ENCODE peak calls at places on chromosomes 2 and 18, in five cellular contexts. S is Panc1, R is endodermal cell, Q is brain microvascular endothelial cell, L is PC-9. A is an unnamed sample.
A peak's percentile ranks its signal among the peaks of the same experiment; 100 is the strongest.

GRCh38 chr2:150464270-150464669 is 23.2 kb downstream of the RND3 start:
- DNase-seq in S (no peak), R (no peak), Q (no peak), L (no peak), A (no peak)

GRCh38 chr2:134122610-134123009 is 131.3 kb upstream of the MGAT5 start:
- DNase-seq in S (no peak), R (peak; percentile 70), Q (no peak), L (no peak), A (no peak)

GRCh38 chr2:26961603-26962184 is 8.7 kb upstream of the MAPRE3 start:
- DNase-seq in S (peak; percentile 90), R (peak; percentile 98), Q (peak; percentile 75), L (peak; percentile 78), A (peak; percentile 71)

GRCh38 chr2:124081154-124081771 is 56.2 kb downstream of the CNTNAP5 start:
- DNase-seq in S (no peak), R (no peak), Q (no peak), L (peak; percentile 35), A (no peak)

GRCh38 chr2:111135910-111136297 is 15.2 kb downstream of the BCL2L11 start:
- DNase-seq in S (no peak), R (peak; percentile 79), Q (peak; percentile 48), L (peak; percentile 32), A (peak; percentile 78)

GRCh38 chr18:24987271-24987932 is 364.6 kb downstream of the ZNF521 start:
- DNase-seq in S (no peak), R (peak; percentile 68), Q (no peak), L (no peak), A (no peak)

GRCh38 chr2:205975082-205975949 is 110.7 kb downstream of the INO80D start:
- DNase-seq in S (no peak), R (no peak), Q (no peak), L (no peak), A (peak; percentile 22)

GRCh38 chr18:49183921-49184320 is 233.2 kb upstream of the SMAD7 start:
- DNase-seq in S (no peak), R (no peak), Q (no peak), L (no peak), A (no peak)

GRCh38 chr2:153235516-153235915 is 243.0 kb downstream of the RPRM start:
- DNase-seq in S (no peak), R (no peak), Q (no peak), L (no peak), A (no peak)

GRCh38 chr2:183179156-183179555 is 54.9 kb downstream of the NUP35 start:
- DNase-seq in S (no peak), R (no peak), Q (peak; percentile 44), L (no peak), A (peak; percentile 5)

GRCh38 chr2:239285071-239285931 is 115.5 kb downstream of the HDAC4 start:
- DNase-seq in S (no peak), R (no peak), Q (no peak), L (no peak), A (no peak)

GRCh38 chr2:232522014-232522854 is 2.0 kb downstream of the PRSS56 start:
- DNase-seq in S (no peak), R (peak; percentile 85), Q (no peak), L (no peak), A (no peak)

GRCh38 chr2:186595219-186595618 is 5.4 kb downstream of the ITGAV start:
- DNase-seq in S (no peak), R (no peak), Q (no peak), L (no peak), A (no peak)

GRCh38 chr2:237581751-237582746 is 8.5 kb downstream of the RAB17 start:
- DNase-seq in S (no peak), R (peak; percentile 63), Q (peak; percentile 65), L (no peak), A (no peak)
- TF ChIP-seq CTCF in S (peak; percentile 74), R (peak; percentile 61), Q (peak; percentile 75), L (no peak), A (peak; percentile 33)

GRCh38 chr2:68366083-68366560 is 1.0 kb downstream of the PLEK start:
- DNase-seq in S (no peak), R (no peak), Q (no peak), L (no peak), A (no peak)
- H3K4me3 ChIP-seq in S (no peak overlapping the region), R (no peak overlapping the region), Q (no peak overlapping the region), L (no peak overlapping the region), A (no peak overlapping the region)

DNA sequence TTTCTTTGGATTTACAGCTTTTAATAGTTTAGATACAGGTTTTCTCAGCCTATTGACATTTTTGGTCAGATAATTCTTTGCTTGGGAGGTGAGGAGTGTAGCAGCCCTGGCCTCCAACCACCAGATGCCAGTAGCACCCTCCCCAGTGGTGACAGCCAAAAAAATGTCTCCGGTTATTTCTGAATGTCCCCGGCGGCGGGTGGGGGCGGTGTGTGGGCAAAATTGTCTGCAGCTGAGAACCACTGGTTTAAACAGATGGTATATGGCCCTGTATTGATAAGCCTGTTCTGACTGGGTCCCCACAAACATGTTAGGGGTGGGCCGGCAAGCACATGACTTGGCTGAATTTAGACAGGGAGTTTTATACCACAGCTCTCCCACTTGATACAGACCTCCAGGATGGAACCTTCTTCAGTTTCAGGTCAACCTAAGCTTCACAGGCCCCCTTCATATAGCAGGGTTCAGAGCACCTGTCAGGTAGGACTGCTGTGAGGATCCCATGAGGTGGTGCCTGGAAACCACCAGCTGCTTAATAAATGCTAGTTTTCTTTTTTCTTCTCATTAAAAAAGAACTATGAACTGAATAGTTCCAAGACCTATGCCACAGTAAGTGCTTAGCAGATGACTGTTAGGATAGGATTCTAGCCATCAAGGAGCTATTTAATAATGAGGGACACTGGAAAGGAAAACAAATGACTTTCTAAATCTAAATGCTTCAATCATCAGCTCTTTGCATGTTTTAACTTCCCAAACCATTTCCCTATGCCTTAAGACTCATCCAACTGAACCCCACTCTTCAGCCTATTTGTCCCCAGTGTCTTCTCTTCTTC is 18.1 kb downstream of the LPIN2 start:
- DNase-seq in S (no peak), R (peak; percentile 73), Q (no peak), L (no peak), A (no peak)
- TF ChIP-seq CTCF in S (peak; percentile 62), R (peak; percentile 69), Q (peak; percentile 43), L (peak; percentile 43), A (no peak)

DNA sequence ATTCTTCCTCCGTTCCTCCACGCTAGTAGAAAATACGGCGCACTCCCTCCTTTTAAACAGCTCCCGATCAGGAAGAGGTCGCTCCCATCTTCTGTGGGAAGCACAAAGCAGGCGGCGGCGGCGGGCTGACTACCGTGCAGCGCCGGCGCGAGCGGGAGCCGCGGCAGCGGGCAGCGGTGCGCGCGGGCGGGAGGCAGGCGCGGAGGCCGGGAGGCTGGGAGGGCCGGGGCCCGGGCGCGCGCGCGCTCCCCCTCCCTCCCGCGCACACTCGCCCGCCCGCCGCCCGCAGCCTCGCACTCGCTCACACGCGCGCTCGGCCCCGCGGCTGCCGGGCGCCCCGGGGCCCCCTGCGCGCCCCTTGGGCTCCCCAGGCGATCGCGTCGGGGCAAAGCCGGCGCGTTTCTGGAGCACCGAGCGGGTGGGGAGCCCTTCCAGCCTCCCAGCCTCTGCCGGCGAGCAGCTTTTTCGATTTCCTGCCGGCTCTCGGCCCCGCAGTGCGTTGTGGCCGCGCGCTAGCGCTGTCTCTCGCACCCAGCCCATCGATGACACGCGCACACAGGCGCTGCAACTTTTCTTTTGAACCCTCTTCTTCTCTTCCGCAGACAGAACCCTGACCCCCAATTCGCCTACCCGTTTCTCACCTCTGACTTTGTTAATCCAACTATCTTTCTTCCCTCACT is at the start of gene SLC8A1:
- DNase-seq in S (no peak), R (peak; percentile 76), Q (peak; percentile 19), L (no peak), A (no peak)
- H3K4me3 ChIP-seq in S (peak within 1 kb of the TSS; percentile 48), R (peak within 1 kb of the TSS; percentile 85), Q (peak within 1 kb of the TSS; percentile 76), L (peak within 1 kb of the TSS; percentile 65), A (peak within 1 kb of the TSS; percentile 72)

DNA sequence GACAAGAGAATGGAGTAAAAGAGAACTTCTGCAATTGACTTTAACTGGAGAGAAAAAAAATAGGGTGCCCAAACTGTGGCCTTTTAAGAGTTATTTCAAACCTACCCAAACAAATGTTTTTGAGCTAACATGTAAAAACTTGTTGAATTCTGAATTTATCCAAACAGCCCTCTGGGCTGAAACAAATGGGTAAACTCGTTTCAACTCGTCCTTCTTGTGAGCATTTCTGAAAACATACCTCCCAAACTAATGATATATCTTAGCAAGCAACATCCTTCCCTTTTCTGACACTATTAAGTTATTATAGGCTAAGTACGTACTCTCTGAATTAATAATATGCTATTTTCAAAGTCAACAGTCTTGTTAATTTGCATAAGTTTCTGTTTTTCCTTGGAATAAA is 793.0 kb upstream of the ACVR2A start:
- DNase-seq in S (no peak), R (no peak), Q (no peak), L (no peak), A (no peak)
- TF ChIP-seq CTCF in S (no peak), R (no peak), Q (no peak), L (no peak), A (no peak)

GRCh38 chr2:72144746-72145657 is 2.7 kb downstream of the CYP26B1 start:
- DNase-seq in S (no peak), R (peak; percentile 92), Q (no peak), L (peak; percentile 48), A (no peak)

GRCh38 chr2:72146357-72147302 is 1.0 kb downstream of the CYP26B1 start:
- DNase-seq in S (no peak), R (peak; percentile 63), Q (no peak), L (no peak), A (no peak)

GRCh38 chr2:72147303-72147970 is at the start of gene CYP26B1:
- DNase-seq in S (no peak), R (peak; percentile 82), Q (no peak), L (no peak), A (no peak)

GRCh38 chr2:72144412-72144745 is 3.3 kb downstream of the CYP26B1 start:
- DNase-seq in S (no peak), R (no peak), Q (no peak), L (no peak), A (no peak)

GRCh38 chr2:72145658-72146329 is 1.9 kb downstream of the CYP26B1 start:
- DNase-seq in S (no peak), R (peak; percentile 44), Q (no peak), L (no peak), A (no peak)
- H3K4me3 ChIP-seq in S (peak overlapping the region; percentile 52), R (peak overlapping the region; percentile 65), Q (no peak overlapping the region), L (peak overlapping the region; percentile 77), A (no peak overlapping the region)

GRCh38 chr2:22734373-22735045 is 650.5 kb upstream of the KLHL29 start:
- DNase-seq in S (no peak), R (no peak), Q (no peak), L (no peak), A (no peak)

DNA sequence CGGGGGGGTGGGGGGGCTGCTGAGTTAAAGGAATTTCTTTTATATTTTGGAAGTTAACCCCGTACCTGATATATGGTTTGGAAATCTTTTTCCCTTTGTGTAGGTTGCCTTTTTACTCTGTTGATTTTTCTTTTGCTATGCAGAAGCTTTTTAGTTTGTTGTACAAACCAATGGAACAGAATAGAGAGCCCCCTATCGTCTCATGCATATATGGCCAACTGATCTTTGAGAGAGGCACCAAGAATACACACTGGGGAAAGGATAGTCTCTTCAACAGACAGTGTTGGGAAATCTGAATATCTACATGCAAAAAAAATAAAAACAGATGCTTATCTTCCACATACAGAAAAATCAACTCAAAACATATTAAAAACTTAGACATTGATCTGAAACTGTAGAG is 647.8 kb upstream of the KLHL29 start:
- DNase-seq in S (no peak), R (no peak), Q (no peak), L (no peak), A (no peak)
- TF ChIP-seq CTCF in S (peak; percentile 14), R (peak; percentile 69), Q (no peak), L (no peak), A (no peak)

GRCh38 chr2:230412846-230413245 is 3.2 kb upstream of the SP100 start:
- DNase-seq in S (no peak), R (no peak), Q (no peak), L (no peak), A (no peak)
- H3K4me3 ChIP-seq in S (no peak overlapping the region), R (no peak overlapping the region), Q (no peak overlapping the region), L (no peak overlapping the region), A (no peak overlapping the region)